ENCODE peak calls at places on chromosome 3, in four cellular contexts. One of them, this sample, is unnamed.

GRCh38 chr3:128217702-128218475 is 64.6 kb downstream of the EEFSEC start:
- DNase-seq in stomach: no peak
- DNase-seq in GM23338: no peak
- DNase-seq in SK-N-SH: peak; percentile 41
- DNase-seq in this sample: no peak

GRCh38 chr3:112778298-112779008 is 68.2 kb downstream of the CD200R1L start:
- DNase-seq in stomach: no peak
- DNase-seq in GM23338: no peak
- DNase-seq in SK-N-SH: no peak
- DNase-seq in this sample: no peak

GRCh38 chr3:111635403-111635802 is 40.3 kb upstream of the ZBED2 start:
- DNase-seq in stomach: no peak
- DNase-seq in GM23338: no peak
- DNase-seq in SK-N-SH: no peak
- DNase-seq in this sample: no peak

GRCh38 chr3:195823998-195824397 is 12.3 kb upstream of the MUC4 start:
- DNase-seq in stomach: peak; percentile 63
- DNase-seq in GM23338: no peak
- DNase-seq in SK-N-SH: no peak
- DNase-seq in this sample: no peak

GRCh38 chr3:136305879-136306278 is 55.7 kb downstream of the PCCB start:
- DNase-seq in stomach: no peak
- DNase-seq in GM23338: peak; percentile 32
- DNase-seq in SK-N-SH: no peak
- DNase-seq in this sample: no peak

GRCh38 chr3:14403636-14404395 is 1.4 kb downstream of the SLC6A6 start:
- DNase-seq in stomach: peak; percentile 58
- DNase-seq in GM23338: no peak
- DNase-seq in SK-N-SH: peak; percentile 57
- DNase-seq in this sample: no peak

GRCh38 chr3:113690482-113690881 is 6.0 kb downstream of the USF3 start:
- DNase-seq in stomach: no peak
- DNase-seq in GM23338: no peak
- DNase-seq in SK-N-SH: no peak
- DNase-seq in this sample: no peak

GRCh38 chr3:42546691-42547213 is 35.0 kb downstream of the SEC22C start:
- DNase-seq in stomach: no peak
- DNase-seq in GM23338: no peak
- DNase-seq in SK-N-SH: no peak
- DNase-seq in this sample: no peak

GRCh38 chr3:135329479-135329878 is 534.4 kb downstream of the EPHB1 start:
- DNase-seq in stomach: no peak
- DNase-seq in GM23338: no peak
- DNase-seq in SK-N-SH: peak; percentile 1
- DNase-seq in this sample: no peak

GRCh38 chr3:48851407-48851806 is 3.7 kb upstream of the PRKAR2A start:
- DNase-seq in stomach: no peak
- DNase-seq in GM23338: peak; percentile 37
- DNase-seq in SK-N-SH: peak; percentile 76
- DNase-seq in this sample: peak; percentile 56

GRCh38 chr3:117681619-117682018 is 972.0 kb downstream of the TUSC7 start:
- DNase-seq in stomach: no peak
- DNase-seq in GM23338: no peak
- DNase-seq in SK-N-SH: no peak
- DNase-seq in this sample: no peak

GRCh38 chr3:81723732-81724313 is 37.6 kb downstream of the GBE1 start:
- DNase-seq in stomach: no peak
- DNase-seq in GM23338: no peak
- DNase-seq in SK-N-SH: no peak
- DNase-seq in this sample: no peak

GRCh38 chr3:106423321-106424225 is 554.8 kb upstream of the CBLB start:
- DNase-seq in stomach: no peak
- DNase-seq in GM23338: no peak
- DNase-seq in SK-N-SH: no peak
- DNase-seq in this sample: no peak

GRCh38 chr3:46501702-46502101 is 3.9 kb downstream of the RTP3 start:
- DNase-seq in stomach: no peak
- DNase-seq in GM23338: no peak
- DNase-seq in SK-N-SH: no peak
- DNase-seq in this sample: no peak

GRCh38 chr3:159130108-159130507 is 328.3 kb downstream of the MFSD1 start:
- DNase-seq in stomach: no peak
- DNase-seq in GM23338: peak; percentile 78
- DNase-seq in SK-N-SH: no peak
- DNase-seq in this sample: peak; percentile 85

GRCh38 chr3:196552253-196552652 is 16.1 kb downstream of the WDR53 start:
- DNase-seq in stomach: no peak
- DNase-seq in GM23338: no peak
- DNase-seq in SK-N-SH: no peak
- DNase-seq in this sample: no peak

GRCh38 chr3:136804813-136805212 is 14.1 kb upstream of the SLC35G2 start:
- DNase-seq in stomach: no peak
- DNase-seq in GM23338: no peak
- DNase-seq in SK-N-SH: no peak
- DNase-seq in this sample: no peak

GRCh38 chr3:143119974-143120715 is 574 bp downstream of the CHST2 start:
- DNase-seq in stomach: no peak
- DNase-seq in GM23338: peak; percentile 70
- DNase-seq in SK-N-SH: peak; percentile 59
- DNase-seq in this sample: peak; percentile 78

GRCh38 chr3:131705558-131706051 is 202.8 kb upstream of the MRPL3 start:
- DNase-seq in stomach: no peak
- DNase-seq in GM23338: peak; percentile 16
- DNase-seq in SK-N-SH: no peak
- DNase-seq in this sample: peak; percentile 50

GRCh38 chr3:190116551-190117067 is 4.1 kb downstream of the P3H2 start:
- DNase-seq in stomach: no peak
- DNase-seq in GM23338: no peak
- DNase-seq in SK-N-SH: no peak
- DNase-seq in this sample: no peak

GRCh38 chr3:119582178-119582577 is 2.9 kb downstream of the ADPRH start:
- DNase-seq in stomach: no peak
- DNase-seq in GM23338: no peak
- DNase-seq in SK-N-SH: no peak
- DNase-seq in this sample: no peak

GRCh38 chr3:84108442-84108971 is 850.3 kb upstream of the CADM2 start:
- DNase-seq in stomach: no peak
- DNase-seq in GM23338: no peak
- DNase-seq in SK-N-SH: no peak
- DNase-seq in this sample: no peak

GRCh38 chr3:30352919-30353318 is 253.5 kb upstream of the TGFBR2 start:
- DNase-seq in stomach: no peak
- DNase-seq in GM23338: no peak
- DNase-seq in SK-N-SH: no peak
- DNase-seq in this sample: no peak

GRCh38 chr3:45273681-45274515 is 47.8 kb upstream of the TMEM158 start:
- DNase-seq in stomach: no peak
- DNase-seq in GM23338: no peak
- DNase-seq in SK-N-SH: no peak
- DNase-seq in this sample: peak; percentile 50

GRCh38 chr3:10631224-10631623 is 125.8 kb upstream of the ATP2B2 start:
- DNase-seq in stomach: no peak
- DNase-seq in GM23338: no peak
- DNase-seq in SK-N-SH: no peak
- DNase-seq in this sample: no peak

GRCh38 chr3:186303985-186304384 is 58.0 kb downstream of the DGKG start:
- DNase-seq in stomach: no peak
- DNase-seq in GM23338: peak; percentile 31
- DNase-seq in SK-N-SH: no peak
- DNase-seq in this sample: peak; percentile 67

GRCh38 chr3:114456742-114457141 is 162.9 kb downstream of the TIGIT start:
- DNase-seq in stomach: no peak
- DNase-seq in GM23338: no peak
- DNase-seq in SK-N-SH: no peak
- DNase-seq in this sample: no peak

GRCh38 chr3:82055792-82056191 is 294.3 kb upstream of the GBE1 start:
- DNase-seq in stomach: no peak
- DNase-seq in GM23338: no peak
- DNase-seq in SK-N-SH: no peak
- DNase-seq in this sample: no peak

DNA sequence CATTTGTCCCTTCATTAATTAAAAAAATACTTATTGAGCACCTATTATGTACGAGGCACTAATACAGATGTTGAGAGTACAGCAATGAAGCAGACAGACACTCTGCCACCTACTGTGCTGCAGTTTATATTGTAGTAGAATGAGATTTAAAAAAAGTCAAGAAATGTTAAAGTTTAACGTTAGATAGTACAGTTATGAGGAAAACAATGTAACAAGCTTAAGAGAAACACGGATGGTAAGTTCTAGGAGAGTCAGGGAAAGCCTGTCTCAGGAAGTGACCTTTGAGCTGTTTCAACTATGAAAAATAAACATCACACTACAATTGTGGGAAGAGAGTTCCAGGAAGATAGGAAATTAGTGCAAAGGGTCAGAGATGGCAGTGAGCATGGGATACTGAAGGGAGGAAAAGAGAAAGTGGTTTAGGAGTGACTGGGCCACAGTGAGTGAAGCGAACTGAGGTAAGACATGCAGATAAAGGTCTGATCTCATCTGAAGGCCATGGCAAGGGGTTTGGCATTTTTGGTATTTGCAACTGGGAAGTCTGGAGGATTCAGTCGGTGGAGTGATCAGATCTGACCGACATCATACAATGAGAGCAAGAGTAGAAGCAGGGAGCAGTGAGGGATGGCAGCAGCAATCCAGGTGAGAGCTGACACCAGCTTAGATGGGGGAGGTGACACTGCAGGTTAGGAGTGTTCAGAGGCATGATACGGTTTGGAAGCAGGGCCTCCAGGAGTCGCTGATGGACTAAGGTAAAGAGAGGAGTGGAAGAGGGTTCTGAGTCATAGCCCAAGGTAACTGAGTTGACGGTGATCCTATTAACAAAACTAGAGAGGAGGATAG is 28.5 kb downstream of the PLSCR4 start:
- DNase-seq in stomach: no peak
- DNase-seq in GM23338: peak; percentile 52
- DNase-seq in SK-N-SH: no peak
- DNase-seq in this sample: peak; percentile 81
- TF ChIP-seq CTCF in stomach: no peak
- TF ChIP-seq CTCF in GM23338: peak; percentile 70
- TF ChIP-seq CTCF in SK-N-SH: no peak
- TF ChIP-seq CTCF in this sample: peak; percentile 67

GRCh38 chr3:16834214-16834613 is 50.5 kb upstream of the PLCL2 start:
- DNase-seq in stomach: no peak
- DNase-seq in GM23338: no peak
- DNase-seq in SK-N-SH: no peak
- DNase-seq in this sample: no peak

GRCh38 chr3:16831846-16832245 is 52.9 kb upstream of the PLCL2 start:
- DNase-seq in stomach: no peak
- DNase-seq in GM23338: no peak
- DNase-seq in SK-N-SH: no peak
- DNase-seq in this sample: no peak

GRCh38 chr3:16824085-16824696 is 60.6 kb upstream of the PLCL2 start:
- DNase-seq in stomach: no peak
- DNase-seq in GM23338: no peak
- DNase-seq in SK-N-SH: no peak
- DNase-seq in this sample: no peak

GRCh38 chr3:16825617-16826204 is 59.0 kb upstream of the PLCL2 start:
- DNase-seq in stomach: no peak
- DNase-seq in GM23338: no peak
- DNase-seq in SK-N-SH: no peak
- DNase-seq in this sample: no peak

GRCh38 chr3:16828815-16829214 is 55.9 kb upstream of the PLCL2 start:
- DNase-seq in stomach: peak; percentile 50
- DNase-seq in GM23338: peak; percentile 80
- DNase-seq in SK-N-SH: no peak
- DNase-seq in this sample: peak; percentile 76
- H3K4me1 ChIP-seq in stomach: no peaks in the 10 kb centered on the region
- H3K4me1 ChIP-seq in GM23338: peaks cover 5% of the 10 kb centered on the region
- H3K4me1 ChIP-seq in SK-N-SH: no peaks in the 10 kb centered on the region
- H3K4me1 ChIP-seq in this sample: no peaks in the 10 kb centered on the region

GRCh38 chr3:99627062-99627826 is 11.2 kb upstream of the COL8A1 start:
- DNase-seq in stomach: no peak
- DNase-seq in GM23338: no peak
- DNase-seq in SK-N-SH: no peak
- DNase-seq in this sample: no peak
- TF ChIP-seq CTCF in stomach: no peak
- TF ChIP-seq CTCF in GM23338: no peak
- TF ChIP-seq CTCF in SK-N-SH: peak; percentile 38
- TF ChIP-seq CTCF in this sample: peak; percentile 29

GRCh38 chr3:53153914-53154434 is 7.0 kb upstream of the PRKCD start:
- DNase-seq in stomach: no peak
- DNase-seq in GM23338: no peak
- DNase-seq in SK-N-SH: no peak
- DNase-seq in this sample: no peak

GRCh38 chr3:53153267-53153823 is 7.7 kb upstream of the PRKCD start:
- DNase-seq in stomach: no peak
- DNase-seq in GM23338: no peak
- DNase-seq in SK-N-SH: no peak
- DNase-seq in this sample: no peak

GRCh38 chr3:53155763-53156162 is 5.2 kb upstream of the PRKCD start:
- DNase-seq in stomach: peak; percentile 92
- DNase-seq in GM23338: no peak
- DNase-seq in SK-N-SH: no peak
- DNase-seq in this sample: no peak

GRCh38 chr3:53156368-53156834 is 4.6 kb upstream of the PRKCD start:
- DNase-seq in stomach: no peak
- DNase-seq in GM23338: peak; percentile 77
- DNase-seq in SK-N-SH: peak; percentile 61
- DNase-seq in this sample: peak; percentile 60

DNA sequence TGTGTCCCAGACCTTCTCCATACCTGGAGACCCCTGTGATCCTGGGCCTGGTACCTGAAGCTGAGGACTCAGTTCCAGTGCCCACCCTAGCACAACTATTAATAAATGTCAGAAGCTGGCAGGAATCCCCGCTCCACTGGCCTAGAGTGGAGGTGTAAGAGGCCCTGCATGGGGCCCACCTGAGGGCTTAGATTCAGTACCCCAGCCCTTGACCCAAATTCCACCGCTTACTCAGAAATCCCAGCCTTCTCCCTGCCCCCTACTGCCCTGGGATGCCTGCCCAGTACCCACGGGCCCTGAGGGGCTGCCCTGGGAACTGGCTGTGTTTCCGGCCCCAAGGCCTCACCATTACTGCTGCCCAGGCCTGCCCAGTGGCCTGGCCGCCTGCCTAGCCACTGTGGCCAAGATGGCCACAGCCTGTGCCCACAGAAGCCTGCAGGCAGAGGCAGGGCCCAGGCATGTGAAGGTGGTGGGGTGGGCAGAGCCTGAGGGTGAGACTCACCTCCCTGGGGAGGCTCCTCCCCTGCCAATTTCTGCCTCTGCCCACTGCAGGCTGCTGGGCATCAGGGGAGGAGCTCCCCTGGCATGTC is 6.2 kb upstream of the PRKCD start:
- DNase-seq in stomach: peak; percentile 53
- DNase-seq in GM23338: no peak
- DNase-seq in SK-N-SH: no peak
- DNase-seq in this sample: no peak
- H3K4me1 ChIP-seq in stomach: peaks cover 96% of the 10 kb centered on the region
- H3K4me1 ChIP-seq in GM23338: peaks cover 22% of the 10 kb centered on the region
- H3K4me1 ChIP-seq in SK-N-SH: peaks cover 5% of the 10 kb centered on the region
- H3K4me1 ChIP-seq in this sample: peaks cover under 1% of the 10 kb centered on the region